ENCODE peak calls at places on chromosome 3, in seven cellular contexts. R, G, M, F, Z, T and J are unnamed samples.

GRCh38 chr3:12706504-12707253 is 42.8 kb upstream of the RAF1 start:
- DNase-seq in R (peak), G (peak), M (no peak), F (peak), Z (peak), T (peak), J (no peak)

GRCh38 chr3:164407111-164407510 is 671.2 kb downstream of the SI start:
- DNase-seq in R (no peak), G (no peak), M (no peak), F (no peak), Z (no peak), T (no peak), J (no peak)

GRCh38 chr3:39941941-39942340 is 132.5 kb downstream of the MYRIP start:
- DNase-seq in R (no peak), G (no peak), M (no peak), F (no peak), Z (no peak), T (no peak), J (no peak)

GRCh38 chr3:187982149-187982548 is 171.8 kb upstream of the LPP start:
- DNase-seq in R (no peak), G (no peak), M (no peak), F (no peak), Z (no peak), T (no peak), J (no peak)

GRCh38 chr3:9279959-9280358 is 30.5 kb upstream of the SRGAP3 start:
- DNase-seq in R (peak), G (no peak), M (no peak), F (peak), Z (no peak), T (no peak), J (peak)

GRCh38 chr3:88148651-88149050 is 1.1 kb upstream of the C3orf38 start:
- DNase-seq in R (no peak), G (no peak), M (no peak), F (no peak), Z (no peak), T (no peak), J (no peak)

GRCh38 chr3:29694783-29695182 is 413.9 kb downstream of the RBMS3 start:
- DNase-seq in R (peak), G (no peak), M (no peak), F (no peak), Z (peak), T (peak), J (peak)

GRCh38 chr3:174618368-174618767 is 240.8 kb upstream of the NAALADL2 start:
- DNase-seq in R (no peak), G (no peak), M (no peak), F (no peak), Z (no peak), T (no peak), J (peak)

GRCh38 chr3:133452603-133453313 is 52.9 kb downstream of the BFSP2 start:
- DNase-seq in R (no peak), G (no peak), M (no peak), F (no peak), Z (no peak), T (no peak), J (no peak)

GRCh38 chr3:29267231-29267630 is 13.6 kb upstream of the RBMS3 start:
- DNase-seq in R (no peak), G (no peak), M (no peak), F (no peak), Z (no peak), T (no peak), J (no peak)

GRCh38 chr3:16151109-16151508 is 23.4 kb upstream of the GALNT15 start:
- DNase-seq in R (peak), G (peak), M (peak), F (no peak), Z (peak), T (no peak), J (peak)

GRCh38 chr3:129505341-129505740 is 23.1 kb upstream of the RHO start:
- DNase-seq in R (no peak), G (no peak), M (no peak), F (no peak), Z (no peak), T (no peak), J (no peak)

GRCh38 chr3:5021571-5022092 is 42.4 kb downstream of the BHLHE40 start:
- DNase-seq in R (peak), G (no peak), M (no peak), F (no peak), Z (peak), T (peak), J (peak)

GRCh38 chr3:73561494-73561893 is 63.2 kb downstream of the PDZRN3 start:
- DNase-seq in R (no peak), G (no peak), M (no peak), F (no peak), Z (no peak), T (no peak), J (no peak)

DNA sequence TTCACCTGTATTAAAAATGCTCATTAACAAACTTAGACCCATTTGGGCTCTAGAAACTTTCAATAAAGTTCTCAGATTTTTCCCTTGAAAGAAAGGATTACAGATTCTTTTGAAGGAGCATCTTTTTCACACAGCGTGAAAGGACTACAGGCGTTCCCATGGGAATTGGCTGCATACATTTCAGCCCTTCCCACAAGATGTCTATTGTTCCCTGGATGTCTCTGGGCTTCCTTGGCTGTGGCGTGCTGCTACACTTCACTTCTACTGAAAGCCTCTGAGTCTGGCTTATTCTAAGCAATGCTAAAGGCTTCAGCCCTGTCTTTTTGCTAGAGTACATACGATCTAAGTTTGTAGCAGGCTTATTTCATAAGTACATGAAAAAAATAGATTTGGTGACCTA is 1.4 kb downstream of the VEPH1 start:
- DNase-seq in R (no peak), G (no peak), M (no peak), F (no peak), Z (no peak), T (no peak), J (peak)
- H3K4me3 ChIP-seq in R (no peak), G (no peak), M (no peak), F (no peak), Z (no peak), T (no peak), J (peak)

DNA sequence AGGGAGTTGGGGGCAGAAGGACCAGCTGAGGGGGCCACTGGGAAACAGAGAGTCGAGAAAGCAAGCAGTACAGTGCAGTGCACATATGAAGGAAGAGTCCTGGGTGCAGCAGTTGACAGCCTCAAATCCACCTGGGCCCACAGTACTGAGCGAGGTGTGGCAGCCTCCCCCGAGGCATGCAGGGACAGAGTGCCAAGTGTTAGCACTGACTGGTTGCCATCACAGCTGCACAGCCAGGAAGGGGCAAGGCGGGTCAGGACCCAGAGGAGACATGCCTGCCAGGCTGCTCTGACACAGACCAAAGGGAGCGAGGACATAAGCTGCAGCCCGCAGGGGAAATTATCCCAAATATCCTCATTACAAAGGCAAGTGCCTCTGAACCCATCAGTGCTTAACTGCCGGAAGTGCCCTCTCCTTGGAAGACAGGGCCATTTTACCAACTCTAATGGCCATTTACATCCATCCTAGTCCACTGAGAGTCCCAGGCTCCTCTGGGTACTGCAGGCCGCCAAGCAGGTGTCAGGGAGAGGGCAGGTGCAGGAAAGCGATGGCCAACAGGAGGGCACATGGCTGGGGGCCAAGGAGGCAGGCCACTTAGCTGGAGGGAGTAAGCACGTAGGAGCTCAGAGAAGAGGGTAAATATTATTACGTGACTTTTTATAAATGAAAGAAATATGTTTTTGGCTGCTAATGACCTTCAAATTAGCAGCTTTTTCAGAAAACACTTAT is 476.7 kb downstream of the EPHB1 start:
- DNase-seq in R (no peak), G (peak), M (no peak), F (no peak), Z (no peak), T (no peak), J (no peak)
- TF ChIP-seq CTCF in R (no peak), G (no peak), M (no peak), F (no peak), Z (no peak), T (no peak), J (no peak)

GRCh38 chr3:38476157-38476756 is 19.9 kb upstream of the EXOG start:
- DNase-seq in R (no peak), G (no peak), M (no peak), F (no peak), Z (no peak), T (no peak), J (no peak)

GRCh38 chr3:38477839-38478450 is 18.2 kb upstream of the EXOG start:
- DNase-seq in R (no peak), G (no peak), M (no peak), F (no peak), Z (no peak), T (no peak), J (no peak)

GRCh38 chr3:38478901-38479300 is 17.2 kb upstream of the EXOG start:
- DNase-seq in R (no peak), G (no peak), M (no peak), F (no peak), Z (no peak), T (no peak), J (no peak)

GRCh38 chr3:38475716-38476115 is 20.4 kb upstream of the EXOG start:
- DNase-seq in R (no peak), G (no peak), M (peak), F (no peak), Z (no peak), T (no peak), J (no peak)

GRCh38 chr3:38477057-38477820 is 18.9 kb upstream of the EXOG start:
- DNase-seq in R (no peak), G (no peak), M (no peak), F (no peak), Z (no peak), T (no peak), J (no peak)
- H3K4me3 ChIP-seq in R (no peak), G (no peak), M (no peak), F (no peak), Z (no peak), T (no peak), J (no peak)

DNA sequence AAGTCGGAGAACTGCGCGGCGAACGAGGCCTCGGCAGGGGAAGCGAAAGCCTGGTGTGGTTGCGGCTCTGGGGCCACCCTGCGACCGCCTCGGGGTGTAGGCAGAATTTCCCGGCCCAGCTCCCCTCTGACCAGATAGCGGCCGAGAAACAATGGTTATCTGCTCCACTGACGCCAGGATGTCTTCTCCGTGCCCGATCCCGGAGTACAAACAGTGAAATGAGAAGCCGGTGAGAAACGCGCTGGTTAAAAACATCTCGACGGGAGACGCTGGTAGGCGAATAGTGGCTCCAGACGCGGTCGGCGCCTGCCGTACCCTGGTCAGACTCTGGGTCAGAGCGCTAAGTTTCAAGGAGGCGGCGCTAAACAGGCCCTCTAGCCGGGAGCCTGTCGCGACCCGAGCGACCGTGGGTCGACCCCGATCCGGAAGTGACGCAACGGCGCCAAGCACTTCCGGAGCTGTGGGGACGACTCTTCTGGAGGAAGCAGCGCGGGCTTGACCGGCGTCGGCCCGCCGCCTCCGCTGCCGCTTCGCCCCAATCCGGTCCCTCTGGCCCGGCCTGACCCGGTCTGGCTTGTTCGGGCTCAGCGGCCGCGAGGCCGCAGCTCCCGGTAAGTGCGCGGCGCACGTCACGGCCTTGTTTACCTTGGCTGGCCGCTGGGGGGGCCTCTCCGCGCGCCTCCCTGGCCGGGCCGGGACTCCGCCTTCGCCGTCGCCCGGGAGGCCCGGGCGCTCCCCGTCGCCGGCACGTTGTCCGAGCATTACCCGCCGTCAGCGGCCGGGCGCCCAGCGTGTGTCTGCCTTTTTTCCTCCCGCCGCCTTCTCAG is at the start of gene ARIH2:
- DNase-seq in R (peak), G (peak), M (peak), F (peak), Z (peak), T (peak), J (peak)
- TF ChIP-seq CTCF in R (no peak), G (peak), M (no peak), F (no peak), Z (no peak), T (no peak), J (peak)

GRCh38 chr3:112084980-112085697 is 1.1 kb upstream of the C3orf52 start:
- DNase-seq in R (no peak), G (no peak), M (no peak), F (no peak), Z (no peak), T (no peak), J (no peak)
- H3K4me3 ChIP-seq in R (no peak), G (no peak), M (no peak), F (no peak), Z (no peak), T (no peak), J (no peak)